ENCODE peak calls at places on chromosomes 3 and 15, in seven cellular contexts. S is stomach, E is psoas muscle, N is transverse colon, W is PC-9, P is uterus, T is gastrocnemius medialis. J is an unnamed sample.

GRCh38 chr3:25863011-25863415 is 73.1 kb downstream of the OXSM start:
- DNase-seq in S (no peak), E (no peak), N (no peak), W (no peak), P (no peak), T (no peak), J (no peak)

GRCh38 chr15:59172289-59172901 is 34.2 kb upstream of the LDHAL6B start:
- DNase-seq in S (no peak), E (no peak), N (no peak), W (no peak), P (no peak), T (no peak), J (no peak)

GRCh38 chr3:148937477-148937876 is 53.9 kb upstream of the GYG1 start:
- DNase-seq in S (no peak), E (no peak), N (no peak), W (no peak), P (no peak), T (no peak), J (no peak)

GRCh38 chr15:26771168-26771916 is 1.5 kb downstream of the GABRB3 start:
- DNase-seq in S (peak; percentile 35), E (no peak), N (no peak), W (no peak), P (no peak), T (no peak), J (no peak)

GRCh38 chr15:34109775-34110663 is 8.1 kb downstream of the PGBD4 start:
- DNase-seq in S (no peak), E (no peak), N (no peak), W (no peak), P (no peak), T (no peak), J (no peak)

GRCh38 chr3:112767177-112767576 is 79.5 kb downstream of the CD200R1L start:
- DNase-seq in S (no peak), E (no peak), N (no peak), W (no peak), P (no peak), T (no peak), J (no peak)

GRCh38 chr15:88513195-88513594 is 33.3 kb downstream of the DET1 start:
- DNase-seq in S (no peak), E (no peak), N (no peak), W (no peak), P (no peak), T (no peak), J (peak; percentile 73)

GRCh38 chr3:32276279-32276841 is 37.9 kb downstream of the CMTM8 start:
- DNase-seq in S (no peak), E (no peak), N (no peak), W (peak; percentile 86), P (no peak), T (no peak), J (no peak)

GRCh38 chr3:96370637-96371036 is 443.8 kb upstream of the EPHA6 start:
- DNase-seq in S (no peak), E (no peak), N (no peak), W (no peak), P (no peak), T (no peak), J (no peak)

GRCh38 chr3:72836923-72837322 is 11.3 kb downstream of the SHQ1 start:
- DNase-seq in S (peak; percentile 90), E (peak; percentile 89), N (peak; percentile 37), W (no peak), P (peak; percentile 29), T (peak; percentile 92), J (no peak)

GRCh38 chr3:128727996-128728395 is 2.0 kb downstream of the RAB7A start:
- DNase-seq in S (no peak), E (no peak), N (no peak), W (peak; percentile 35), P (no peak), T (no peak), J (no peak)

GRCh38 chr15:85581495-85581894 is 201.1 kb downstream of the AKAP13 start:
- DNase-seq in S (peak; percentile 58), E (peak; percentile 83), N (peak; percentile 64), W (no peak), P (peak; percentile 29), T (peak; percentile 68), J (peak; percentile 56)
- H3K4me1 ChIP-seq in S (peaks cover 45% of the 10 kb centered on the region), E (peaks cover 70% of the 10 kb centered on the region), N (peaks cover 92% of the 10 kb centered on the region), W (peaks cover 40% of the 10 kb centered on the region), P (peaks cover 22% of the 10 kb centered on the region), T (peaks cover 59% of the 10 kb centered on the region), J (peaks cover 5% of the 10 kb centered on the region)

DNA sequence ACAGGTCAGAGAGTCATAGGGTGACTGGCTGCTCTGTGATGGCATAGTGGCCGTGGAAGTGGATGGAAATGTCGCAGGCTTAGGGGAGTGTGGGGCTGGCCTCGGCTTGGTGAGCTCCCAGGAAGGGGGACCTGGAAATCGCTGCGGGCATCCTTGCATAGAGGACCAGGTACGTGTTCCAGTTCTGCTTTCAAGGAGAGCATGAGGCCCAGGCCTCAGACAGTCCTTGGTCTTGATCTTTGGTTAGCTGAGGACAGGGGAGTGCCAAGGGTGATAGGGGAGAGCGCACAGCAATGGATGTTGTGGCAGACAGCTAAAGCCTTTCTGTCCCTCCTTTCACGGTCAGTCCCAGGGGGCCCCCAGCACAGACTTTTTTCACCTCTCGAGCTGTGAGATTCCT is 110.5 kb downstream of the SNRPN start:
- DNase-seq in S (no peak), E (no peak), N (no peak), W (no peak), P (no peak), T (peak; percentile 3), J (no peak)
- H3K36me3 ChIP-seq in S (peaks cover 100% of the 10 kb centered on the region), E (peaks cover 2% of the 10 kb centered on the region), N (no peaks in the 10 kb centered on the region), W (no peaks in the 10 kb centered on the region), P (no peaks in the 10 kb centered on the region), T (peaks cover 93% of the 10 kb centered on the region), J (peaks cover 4% of the 10 kb centered on the region)

GRCh38 chr3:45604596-45604995 is 10.0 kb downstream of the LIMD1 start:
- DNase-seq in S (no peak), E (no peak), N (no peak), W (no peak), P (no peak), T (no peak), J (no peak)
- H3K4me1 ChIP-seq in S (peaks cover 54% of the 10 kb centered on the region), E (peaks cover 99% of the 10 kb centered on the region), N (peaks cover 46% of the 10 kb centered on the region), W (peaks cover 20% of the 10 kb centered on the region), P (peaks cover 12% of the 10 kb centered on the region), T (peaks cover 96% of the 10 kb centered on the region), J (peaks cover 3% of the 10 kb centered on the region)

GRCh38 chr3:67490658-67491057 is 163.8 kb downstream of the SUCLG2 start:
- DNase-seq in S (no peak), E (no peak), N (no peak), W (no peak), P (no peak), T (no peak), J (no peak)
- H3K36me3 ChIP-seq in S (peaks cover 26% of the 10 kb centered on the region), E (no peaks in the 10 kb centered on the region), N (no peaks in the 10 kb centered on the region), W (no peaks in the 10 kb centered on the region), P (no peaks in the 10 kb centered on the region), T (peaks cover 7% of the 10 kb centered on the region), J (no peaks in the 10 kb centered on the region)

GRCh38 chr3:70308760-70309159 is 3.7 kb downstream of the MDFIC2 start:
- DNase-seq in S (no peak), E (no peak), N (no peak), W (no peak), P (no peak), T (no peak), J (no peak)
- H3K4me1 ChIP-seq in S (no peaks in the 10 kb centered on the region), E (no peaks in the 10 kb centered on the region), N (no peaks in the 10 kb centered on the region), W (no peaks in the 10 kb centered on the region), P (no peaks in the 10 kb centered on the region), T (no peaks in the 10 kb centered on the region), J (no peaks in the 10 kb centered on the region)